ENCODE peak calls at places on chromosomes 4 and X, in five cellular contexts. I is left lung, W is neural progenitor cell, Y is choroid plexus epithelial cell, S is SK-N-SH. C is an unnamed sample.

GRCh38 chrX:153492543-153492942 is 2.2 kb upstream of the BGN start:
- DNase-seq in I (no peak), W (no peak), Y (no peak), S (no peak), C (no peak)

GRCh38 chrX:145821291-145821897 is 3.8 kb downstream of the SLITRK2 start:
- DNase-seq in I (no peak), W (peak), Y (no peak), S (no peak), C (no peak)

GRCh38 chrX:31981546-31982062 is 909.8 kb upstream of the FTHL17 start:
- DNase-seq in I (no peak), W (no peak), Y (no peak), S (no peak), C (no peak)

GRCh38 chr4:98148856-98149255 is 5.6 kb upstream of the STPG2 start:
- DNase-seq in I (no peak), W (no peak), Y (peak), S (no peak), C (no peak)

GRCh38 chrX:4379071-4379470 is 665.6 kb upstream of the PRKX start:
- DNase-seq in I (no peak), W (no peak), Y (no peak), S (no peak), C (no peak)

GRCh38 chrX:104921606-104922205 is 298.8 kb downstream of the TEX13A start:
- DNase-seq in I (peak), W (no peak), Y (no peak), S (no peak), C (peak)

GRCh38 chr4:27861381-27861787 is 1000.7 kb downstream of the STIM2 start:
- DNase-seq in I (no peak), W (peak), Y (peak), S (peak), C (no peak)

GRCh38 chr4:183987529-183987946 is 82.4 kb downstream of the STOX2 start:
- DNase-seq in I (peak), W (peak), Y (peak), S (peak), C (no peak)

GRCh38 chrX:21373637-21374162 is 518 bp upstream of the CNKSR2 start:
- DNase-seq in I (no peak), W (peak), Y (no peak), S (no peak), C (no peak)

GRCh38 chr4:66564901-66565648 is 894.8 kb upstream of the EPHA5 start:
- DNase-seq in I (no peak), W (no peak), Y (peak), S (no peak), C (no peak)

GRCh38 chr4:793941-794621 is 31.8 kb downstream of the CPLX1 start:
- DNase-seq in I (no peak), W (no peak), Y (peak), S (no peak), C (no peak)

GRCh38 chr4:177611974-177612664 is 169.9 kb upstream of the AGA start:
- DNase-seq in I (no peak), W (no peak), Y (no peak), S (no peak), C (no peak)

GRCh38 chrX:49177338-49177833 is 5.7 kb downstream of the PLP2 start:
- DNase-seq in I (no peak), W (no peak), Y (no peak), S (no peak), C (no peak)

GRCh38 chr4:69781458-69782418 is 21.3 kb upstream of the SULT1B1 start:
- DNase-seq in I (no peak), W (no peak), Y (no peak), S (no peak), C (no peak)

GRCh38 chr4:107548211-107548905 is 171.7 kb downstream of the PAPSS1 start:
- DNase-seq in I (no peak), W (peak), Y (peak), S (no peak), C (no peak)

GRCh38 chr4:158496030-158496741 is 25.5 kb upstream of the RXFP1 start:
- DNase-seq in I (peak), W (peak), Y (peak), S (peak), C (no peak)

GRCh38 chr4:41991916-41992767 is 1.8 kb downstream of the SLC30A9 start:
- DNase-seq in I (no peak), W (no peak), Y (no peak), S (no peak), C (no peak)

GRCh38 chrX:19658030-19658429 is 142.7 kb upstream of the MAP3K15 start:
- DNase-seq in I (no peak), W (no peak), Y (no peak), S (no peak), C (no peak)

GRCh38 chr4:37876156-37876555 is 14.7 kb upstream of the TBC1D1 start:
- DNase-seq in I (no peak), W (no peak), Y (no peak), S (no peak), C (no peak)

GRCh38 chr4:55393461-55394320 is 2.1 kb upstream of the TMEM165 start:
- DNase-seq in I (no peak), W (no peak), Y (no peak), S (no peak), C (no peak)

GRCh38 chrX:15107367-15107988 is 162.4 kb downstream of the ASB9 start:
- DNase-seq in I (no peak), W (no peak), Y (no peak), S (no peak), C (no peak)

GRCh38 chrX:123424546-123424945 is 240.5 kb downstream of the GRIA3 start:
- DNase-seq in I (no peak), W (no peak), Y (peak), S (no peak), C (no peak)

GRCh38 chr4:6526171-6526570 is 48.8 kb upstream of the MAN2B2 start:
- DNase-seq in I (no peak), W (no peak), Y (peak), S (no peak), C (no peak)

GRCh38 chr4:72295966-72296557 is 264.3 kb downstream of the NPFFR2 start:
- DNase-seq in I (no peak), W (peak), Y (peak), S (peak), C (no peak)

GRCh38 chrX:107485019-107485418 is 35.6 kb downstream of the FRMPD3 start:
- DNase-seq in I (no peak), W (no peak), Y (no peak), S (no peak), C (no peak)
- TF ChIP-seq CTCF in I (no peak), W (no peak), Y (no peak), S (no peak), C (no peak)

DNA sequence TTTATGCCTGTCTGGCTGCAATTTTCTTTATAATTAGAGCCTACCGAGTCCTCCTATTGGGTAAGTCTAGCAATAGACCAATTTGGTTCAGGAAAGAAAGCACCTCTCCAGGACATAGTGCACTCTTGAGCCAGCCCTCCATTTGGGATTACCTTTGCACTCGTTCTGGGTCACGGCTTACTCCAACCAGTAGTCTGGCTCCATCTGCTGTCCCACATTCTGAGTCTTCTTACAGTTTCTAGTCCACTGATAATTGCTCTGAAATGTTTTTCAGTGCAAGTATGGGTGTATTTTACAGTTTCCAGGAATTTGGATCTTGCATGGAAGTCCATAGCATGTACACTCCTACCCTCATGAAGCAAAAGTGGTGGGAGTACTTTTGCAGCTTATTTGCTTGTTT is 34.8 kb upstream of the USP51 start:
- DNase-seq in I (no peak), W (peak), Y (peak), S (no peak), C (no peak)
- TF ChIP-seq CTCF in I (no peak), W (peak), Y (peak), S (no peak), C (no peak)

GRCh38 chr4:114108869-114109268 is 129.4 kb upstream of the ARSJ start:
- DNase-seq in I (no peak), W (no peak), Y (peak), S (peak), C (no peak)
- TF ChIP-seq CTCF in I (no peak), W (no peak), Y (no peak), S (peak), C (no peak)

GRCh38 chr4:2673157-2673556 is 83.0 kb downstream of the TNIP2 start:
- DNase-seq in I (no peak), W (peak), Y (peak), S (no peak), C (no peak)
- TF ChIP-seq CTCF in I (no peak), W (peak), Y (peak), S (peak), C (no peak)